ENCODE peak calls at places on chromosomes 4 and X, in nine cellular contexts. N, T, P, L, I, B, Z, X and S are unnamed samples.

GRCh38 chrX:116480059-116480458 is 17.3 kb upstream of the CT83 start:
- DNase-seq in N (no peak), T (no peak), P (no peak), L (no peak), I (no peak), B (no peak), Z (no peak), X (no peak), S (no peak)

GRCh38 chrX:42948723-42949122 is 170.8 kb upstream of the PPP1R2C start:
- DNase-seq in N (no peak), T (no peak), P (no peak), L (no peak), I (no peak), B (no peak), Z (no peak), X (no peak), S (no peak)

GRCh38 chrX:130330706-130331105 is 9.0 kb upstream of the SLC25A14 start:
- DNase-seq in N (peak), T (peak), P (peak), L (peak), I (no peak), B (peak), Z (no peak), X (peak), S (peak)

GRCh38 chr4:112517067-112517588 is 1.1 kb upstream of the NEUROG2 start:
- DNase-seq in N (no peak), T (no peak), P (no peak), L (no peak), I (no peak), B (no peak), Z (no peak), X (no peak), S (no peak)

GRCh38 chr4:13329963-13330362 is 154.2 kb downstream of the RAB28 start:
- DNase-seq in N (no peak), T (peak), P (peak), L (no peak), I (no peak), B (no peak), Z (no peak), X (no peak), S (no peak)

GRCh38 chr4:171049380-171049779 is 763.8 kb upstream of the GALNTL6 start:
- DNase-seq in N (no peak), T (no peak), P (no peak), L (no peak), I (no peak), B (no peak), Z (no peak), X (no peak), S (no peak)

GRCh38 chrX:50988649-50989048 is 78.1 kb downstream of the BMP15 start:
- DNase-seq in N (peak), T (no peak), P (peak), L (no peak), I (no peak), B (no peak), Z (no peak), X (no peak), S (peak)

GRCh38 chrX:153970398-153971123 is 1.1 kb downstream of the HCFC1 start:
- DNase-seq in N (peak), T (no peak), P (peak), L (peak), I (no peak), B (no peak), Z (peak), X (no peak), S (peak)

GRCh38 chr4:137213372-137214173 is 318.7 kb downstream of the PCDH18 start:
- DNase-seq in N (no peak), T (no peak), P (peak), L (no peak), I (no peak), B (no peak), Z (no peak), X (no peak), S (no peak)

GRCh38 chr4:187606581-187606980 is 389.0 kb upstream of the ZFP42 start:
- DNase-seq in N (peak), T (peak), P (peak), L (no peak), I (no peak), B (no peak), Z (no peak), X (peak), S (peak)

GRCh38 chr4:98928131-98928504 is 815 bp downstream of the EIF4E start:
- DNase-seq in N (peak), T (peak), P (peak), L (peak), I (peak), B (peak), Z (peak), X (peak), S (peak)

GRCh38 chr4:94892051-94892450 is 134.3 kb downstream of the BMPR1B start:
- DNase-seq in N (peak), T (no peak), P (no peak), L (no peak), I (no peak), B (no peak), Z (no peak), X (no peak), S (no peak)
- TF ChIP-seq CTCF in N (peak), T (peak), P (no peak), L (no peak), I (no peak), B (no peak), Z (no peak), X (no peak), S (no peak)

GRCh38 chr4:145066063-145066501 is 31.9 kb downstream of the ANAPC10 start:
- DNase-seq in N (no peak), T (peak), P (no peak), L (no peak), I (no peak), B (no peak), Z (no peak), X (no peak), S (no peak)
- H3K27ac ChIP-seq in N (no peak), T (peak), P (no peak), L (no peak), I (no peak), B (no peak), Z (no peak), X (peak), S (no peak)

DNA sequence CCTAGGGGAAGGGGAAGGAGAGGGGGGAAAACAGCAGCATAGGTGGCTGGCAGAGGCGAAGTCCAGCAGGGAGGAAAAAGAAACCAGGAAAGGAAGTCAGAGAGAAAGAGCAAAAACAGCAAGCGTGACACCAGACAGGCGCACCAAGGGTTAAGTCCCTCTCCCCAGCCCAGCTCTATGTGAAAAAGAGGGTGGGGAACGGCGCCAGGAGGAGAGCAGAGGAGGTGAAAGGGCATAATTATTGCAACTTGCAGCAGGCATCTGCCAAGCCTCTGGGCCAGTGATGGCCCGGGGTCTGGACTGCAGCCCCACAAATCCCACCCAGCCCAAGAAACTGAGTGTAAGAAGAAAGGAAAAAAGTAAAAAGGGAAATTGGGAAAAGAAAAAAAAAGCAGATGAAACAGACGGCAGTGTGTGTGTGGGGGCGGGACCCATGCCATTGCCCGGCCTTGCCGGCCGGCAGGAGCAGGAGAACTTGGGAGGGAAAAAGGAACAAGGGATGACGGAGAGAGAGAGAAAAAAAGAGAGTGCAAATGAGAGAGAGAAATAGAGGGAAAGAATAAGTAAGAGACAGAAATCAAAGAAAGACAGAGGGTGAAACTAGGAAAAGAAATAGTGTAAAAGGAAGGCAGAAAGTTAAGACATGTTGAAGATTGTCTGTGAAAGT is 14.1 kb upstream of the RHOXF2 start:
- DNase-seq in N (no peak), T (no peak), P (no peak), L (no peak), I (no peak), B (no peak), Z (no peak), X (no peak), S (peak)
- H3K4me3 ChIP-seq in N (no peak), T (no peak), P (no peak), L (no peak), I (no peak), B (no peak), Z (no peak), X (no peak), S (no peak)

DNA sequence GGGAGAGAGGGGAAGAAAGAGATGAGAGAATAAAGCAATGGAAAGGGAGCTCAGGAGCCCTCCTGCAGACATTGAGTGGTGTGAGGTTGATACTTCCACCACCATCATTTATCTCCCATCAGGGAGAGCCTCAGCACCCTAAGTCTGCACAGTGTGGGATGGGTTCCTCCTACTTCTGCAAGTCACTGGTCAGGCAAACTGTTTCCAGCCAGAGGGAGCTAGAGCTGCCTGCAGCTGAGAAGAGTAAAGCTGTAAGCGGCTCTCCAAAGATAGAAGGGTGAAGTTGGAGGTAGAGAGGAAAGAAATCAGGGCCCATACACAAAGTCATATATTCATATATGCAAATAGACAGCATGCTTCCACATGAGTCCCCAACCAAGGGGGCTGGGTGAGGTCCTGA is 21.8 kb upstream of the ZNF81 start:
- DNase-seq in N (no peak), T (no peak), P (no peak), L (no peak), I (no peak), B (no peak), Z (no peak), X (peak), S (no peak)
- TF ChIP-seq CTCF in N (no peak), T (no peak), P (no peak), L (no peak), I (no peak), B (no peak), Z (no peak), X (no peak), S (no peak)

GRCh38 chr4:142402156-142402555 is 443.9 kb downstream of the INPP4B start:
- DNase-seq in N (no peak), T (no peak), P (no peak), L (no peak), I (no peak), B (no peak), Z (no peak), X (no peak), S (no peak)
- H3K27ac ChIP-seq in N (peak), T (no peak), P (peak), L (peak), I (no peak), B (peak), Z (no peak), X (peak), S (no peak)

GRCh38 chr4:168039593-168039992 is 52.7 kb upstream of the ANXA10 start:
- DNase-seq in N (no peak), T (no peak), P (no peak), L (no peak), I (no peak), B (no peak), Z (no peak), X (no peak), S (no peak)
- H3K4me3 ChIP-seq in N (no peak), T (no peak), P (no peak), L (no peak), I (no peak), B (no peak), Z (no peak), X (no peak), S (no peak)